ENCODE peak calls at places on chromosomes 7 and 10, in ten cellular contexts. J is stomach, C is A549, S is fibroblast of lung, H is WERI-Rb-1, F is adrenal gland, R is PC-9, O is cardiac muscle cell, K is psoas muscle, X is lower lobe of right lung. Q is an unnamed sample.

GRCh38 chr10:15737635-15738034 is 17.9 kb upstream of the ITGA8 start:
- DNase-seq in O (no peak), C (no peak), X (no peak), K (no peak), J (no peak), F (no peak), S (no peak), R (no peak), H (no peak), Q (no peak)

GRCh38 chr7:158443688-158444483 is 143.7 kb downstream of the PTPRN2 start:
- DNase-seq in R (no peak), O (no peak), S (no peak), J (no peak), K (no peak), X (no peak), F (no peak), C (no peak), H (no peak), Q (no peak)

GRCh38 chr7:47574473-47575328 is 7.2 kb downstream of the TNS3 start:
- DNase-seq in O (no peak), K (no peak), C (peak; percentile 55), R (no peak), S (no peak), H (no peak), X (no peak), F (peak; percentile 62), J (peak; percentile 40), Q (no peak)

GRCh38 chr10:96017227-96017687 is 26.1 kb upstream of the CCNJ start:
- DNase-seq in R (peak; percentile 59), O (peak; percentile 70), X (no peak), F (peak; percentile 55), S (peak; percentile 75), K (no peak), H (peak; percentile 42), J (no peak), C (peak; percentile 69), Q (no peak)

GRCh38 chr10:89310092-89310886 is 8.4 kb downstream of the IFIT2 start:
- DNase-seq in O (no peak), J (no peak), X (no peak), S (no peak), C (no peak), K (no peak), H (no peak), R (no peak), F (no peak), Q (no peak)

GRCh38 chr7:29573594-29573993 is 10.0 kb downstream of the PRR15 start:
- DNase-seq in X (no peak), O (no peak), F (no peak), J (no peak), H (no peak), R (no peak), K (no peak), S (no peak), C (no peak), Q (no peak)

GRCh38 chr10:15531927-15532722 is 161.0 kb upstream of the FAM171A1 start:
- DNase-seq in H (no peak), R (no peak), F (no peak), J (no peak), X (no peak), S (no peak), C (no peak), K (no peak), O (no peak), Q (no peak)

GRCh38 chr7:97024209-97025129 is at the start of gene DLX5:
- DNase-seq in X (no peak), J (no peak), O (peak; percentile 18), C (peak; percentile 24), H (peak; percentile 77), S (peak; percentile 15), K (no peak), R (no peak), F (no peak), Q (no peak)

GRCh38 chr7:111953611-111954010 is 252.6 kb downstream of the DOCK4 start:
- DNase-seq in C (peak; percentile 62), H (no peak), S (peak; percentile 14), O (peak; percentile 30), X (no peak), R (no peak), F (no peak), J (no peak), K (no peak), Q (no peak)

DNA sequence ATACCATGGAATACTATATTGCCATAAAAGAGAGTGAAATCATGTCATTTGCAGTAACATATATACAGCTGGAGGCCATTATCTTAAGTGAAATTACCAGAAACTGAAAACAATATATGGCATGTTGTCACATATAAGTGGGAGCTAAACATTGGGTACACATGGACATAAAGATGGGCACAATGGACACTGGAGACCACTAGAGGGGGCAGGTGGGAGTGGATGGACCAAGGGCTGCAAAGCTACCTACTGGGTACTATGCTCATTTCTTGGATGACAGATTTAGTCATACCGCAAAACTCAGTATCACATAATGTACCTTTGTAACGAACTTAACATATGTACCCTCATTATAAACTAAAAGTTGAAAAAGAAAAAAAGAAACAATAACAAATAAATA is 1167.6 kb downstream of the NXPH1 start:
- DNase-seq in F (no peak), H (peak; percentile 63), R (no peak), K (no peak), J (no peak), O (no peak), S (no peak), X (no peak), C (peak; percentile 2), Q (no peak)
- TF ChIP-seq CTCF in F (no peak), H (peak; percentile 58), R (peak; percentile 44), K (no peak), J (no peak), O (no peak), S (no peak), X (no peak), C (no peak), Q (no peak)

GRCh38 chr10:24723386-24723787 is 300 bp downstream of the ARHGAP21 start:
- DNase-seq in O (peak; percentile 52), S (no peak), X (no peak), C (no peak), K (peak; percentile 53), F (peak; percentile 57), J (peak; percentile 41), R (no peak), H (no peak), Q (no peak)

GRCh38 chr10:24726626-24727025 is 2.9 kb upstream of the ARHGAP21 start:
- DNase-seq in O (no peak), K (no peak), F (no peak), J (no peak), R (no peak), X (no peak), H (no peak), C (no peak), S (no peak), Q (no peak)

GRCh38 chr10:24722676-24723385 is 856 bp downstream of the ARHGAP21 start:
- DNase-seq in F (peak; percentile 54), R (no peak), O (peak; percentile 67), S (peak; percentile 59), C (peak; percentile 60), K (peak; percentile 68), J (peak; percentile 68), X (peak; percentile 66), H (peak; percentile 37), Q (peak; percentile 28)

GRCh38 chr10:24723788-24724380 is at the start of gene ARHGAP21:
- DNase-seq in R (no peak), S (peak; percentile 79), O (peak; percentile 85), F (peak; percentile 73), K (peak; percentile 76), X (peak; percentile 75), H (peak; percentile 47), J (peak; percentile 71), C (peak; percentile 66), Q (peak; percentile 18)

DNA sequence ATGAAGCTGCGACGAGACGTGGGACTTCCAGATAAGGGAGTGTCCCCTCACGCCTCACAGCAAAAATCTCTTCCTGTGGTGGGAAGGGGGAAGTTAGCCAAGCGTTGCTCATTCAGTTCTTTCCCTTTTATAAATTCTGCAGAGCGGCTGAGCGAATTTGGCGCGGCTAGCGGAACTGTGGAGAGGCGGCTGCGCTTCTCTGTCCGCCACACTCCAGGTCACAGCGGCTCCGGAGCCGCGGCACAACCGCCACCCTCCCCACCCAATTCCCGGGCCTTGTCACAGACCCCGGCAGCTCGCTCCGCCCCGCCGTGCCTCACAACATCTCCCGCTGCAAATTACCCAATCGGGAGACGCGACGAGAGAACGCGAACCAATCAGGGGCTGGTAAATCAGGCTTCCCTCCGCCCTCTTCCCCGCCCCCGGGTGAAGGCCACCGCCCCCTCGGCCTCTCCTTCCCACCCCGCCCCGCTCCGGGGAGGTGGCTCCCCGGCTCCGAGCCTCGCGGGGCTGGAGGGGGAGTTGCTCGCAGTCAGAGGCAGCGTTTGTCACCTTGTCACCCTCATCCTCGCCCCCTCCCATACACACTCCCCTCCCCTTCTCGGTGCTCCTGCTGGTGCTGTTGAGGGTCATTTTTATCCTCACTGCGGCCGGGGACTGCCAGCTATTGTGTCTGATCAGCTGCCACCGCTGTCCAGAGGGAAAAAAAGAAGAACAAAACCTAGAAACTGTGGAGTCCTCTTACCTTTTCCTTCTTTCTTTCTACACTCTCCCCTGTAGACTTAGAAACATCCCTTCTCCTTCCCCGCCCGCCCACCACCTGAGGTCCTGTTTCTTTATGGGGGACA is 918 bp upstream of the ARHGAP21 start:
- DNase-seq in J (peak; percentile 98), F (peak; percentile 99), O (peak; percentile 98), X (peak; percentile 98), C (peak; percentile 97), S (peak; percentile 97), H (peak; percentile 94), R (peak; percentile 83), K (peak; percentile 97), Q (peak; percentile 92)
- H3K27ac ChIP-seq in J (peak overlapping the region; percentile 98), F (peak overlapping the region; percentile 98), O (peak overlapping the region; percentile 90), X (peak overlapping the region; percentile 95), C (peak overlapping the region; percentile 99), S (peak overlapping the region; percentile 87), H (peak overlapping the region; percentile 68), R (peak overlapping the region; percentile 53), K (peak overlapping the region; percentile 99), Q (peak overlapping the region; percentile 66)

DNA sequence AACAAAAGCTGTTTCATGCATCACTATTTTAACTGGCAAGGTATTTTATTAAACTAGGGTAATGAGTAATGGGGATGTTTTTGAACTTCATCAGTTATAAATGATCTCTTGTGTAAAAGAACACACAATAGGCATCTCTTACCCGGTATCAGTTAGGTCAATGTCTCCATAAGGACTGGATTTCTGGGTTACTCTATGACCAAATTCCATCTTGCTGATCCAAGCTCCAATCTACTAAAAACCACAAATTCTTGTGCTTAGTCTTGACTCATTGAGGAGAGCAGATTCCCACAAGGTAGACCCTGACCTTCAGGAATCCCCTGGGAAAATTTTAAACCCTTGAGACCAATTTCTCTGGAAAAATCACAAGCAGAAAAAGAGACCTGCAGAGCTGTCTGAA is 1167.7 kb downstream of the XPNPEP1 start:
- DNase-seq in K (no peak), J (no peak), S (no peak), R (no peak), F (no peak), X (no peak), C (no peak), O (no peak), H (no peak), Q (no peak)
- H3K9me3 ChIP-seq in K (no peaks in the 10 kb centered on the region), J (no peaks in the 10 kb centered on the region), S (no peaks in the 10 kb centered on the region), R (no peaks in the 10 kb centered on the region), F (no peaks in the 10 kb centered on the region), X (no peaks in the 10 kb centered on the region), C (no peaks in the 10 kb centered on the region), O (peaks cover 4% of the 10 kb centered on the region), H (no peaks in the 10 kb centered on the region), Q (no peaks in the 10 kb centered on the region)

DNA sequence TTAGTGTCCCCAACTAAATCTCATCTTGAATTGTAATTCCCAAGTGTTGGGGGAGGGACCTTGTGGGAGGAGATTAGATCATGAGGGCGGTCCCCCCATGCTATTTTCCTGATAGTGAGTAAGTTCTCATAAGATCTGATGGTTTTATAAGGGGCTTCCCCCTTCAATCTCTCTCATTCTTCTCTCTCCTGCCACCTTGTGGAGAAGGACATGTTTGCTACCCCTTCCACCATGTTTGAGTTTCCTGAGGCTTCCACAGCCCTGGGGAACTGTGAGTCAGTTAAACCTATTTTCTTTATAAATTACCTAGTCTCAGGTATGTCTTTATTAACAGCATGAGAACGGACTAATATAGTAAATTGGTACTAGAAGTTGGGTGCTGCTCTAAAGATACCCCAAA is 365.6 kb downstream of the ANKRD7 start:
- DNase-seq in F (no peak), X (no peak), R (no peak), C (no peak), S (no peak), O (no peak), J (no peak), H (peak; percentile 33), K (no peak), Q (no peak)
- TF ChIP-seq CTCF in F (peak; percentile 21), X (no peak), R (peak; percentile 49), C (no peak), S (peak; percentile 15), O (no peak), J (no peak), H (peak; percentile 45), K (no peak), Q (no peak)